ENCODE peak calls at places on chromosomes 5 and 9, in five cellular contexts. N, Y, W, U and O are unnamed samples.

GRCh38 chr5:111937091-111937490 is 180.1 kb upstream of the NREP start:
- DNase-seq in U (no peak), N (no peak), Y (no peak), W (no peak), O (no peak)

GRCh38 chr5:124737651-124738050 is 8.8 kb downstream of the ZNF608 start:
- DNase-seq in N (no peak), W (no peak), U (no peak), Y (no peak), O (no peak)

GRCh38 chr9:126376311-126376902 is 49.8 kb downstream of the MVB12B start:
- DNase-seq in U (no peak), Y (no peak), W (no peak), N (peak), O (no peak)

GRCh38 chr9:17578911-17579793 is at the start of gene SH3GL2:
- DNase-seq in W (peak), Y (peak), U (peak), N (peak), O (no peak)

GRCh38 chr9:127158995-127159801 is 36.8 kb upstream of the ANGPTL2 start:
- DNase-seq in N (peak), W (peak), Y (peak), U (peak), O (peak)

GRCh38 chr5:114305402-114306207 is 56.3 kb upstream of the KCNN2 start:
- DNase-seq in Y (peak), N (no peak), U (no peak), W (peak), O (peak)

GRCh38 chr5:5140051-5141010 is at the start of gene ADAMTS16:
- DNase-seq in Y (peak), W (no peak), N (no peak), U (no peak), O (no peak)

GRCh38 chr9:95780121-95780520 is 95.4 kb upstream of the ERCC6L2 start:
- DNase-seq in U (no peak), N (no peak), W (no peak), Y (no peak), O (no peak)

GRCh38 chr9:89949116-89949515 is 344.3 kb downstream of the GADD45G start:
- DNase-seq in W (no peak), Y (no peak), U (no peak), N (no peak), O (no peak)

GRCh38 chr9:94941211-94941875 is 214.8 kb downstream of the AOPEP start:
- DNase-seq in U (no peak), N (peak), Y (no peak), W (no peak), O (no peak)

GRCh38 chr5:34923694-34924461 is 5.5 kb upstream of the DNAJC21 start:
- DNase-seq in Y (no peak), N (no peak), U (no peak), W (peak), O (peak)

GRCh38 chr5:135034186-135034962 is at the start of gene PITX1:
- DNase-seq in N (peak), Y (peak), W (peak), U (peak), O (peak)

GRCh38 chr5:36950586-36951457 is 74.3 kb downstream of the NIPBL start:
- DNase-seq in W (no peak), U (no peak), N (no peak), Y (no peak), O (no peak)

GRCh38 chr5:103260951-103261350 is 2.4 kb downstream of the MACIR start:
- DNase-seq in U (no peak), N (no peak), Y (no peak), W (no peak), O (no peak)

GRCh38 chr9:10873999-10874398 is 261.2 kb upstream of the PTPRD start:
- DNase-seq in W (no peak), U (no peak), N (no peak), Y (no peak), O (no peak)

GRCh38 chr5:105659396-105659795 is 2011.3 kb downstream of the EFNA5 start:
- DNase-seq in W (no peak), Y (no peak), U (no peak), N (no peak), O (no peak)

GRCh38 chr9:27535701-27536118 is 6.1 kb upstream of the MOB3B start:
- DNase-seq in W (no peak), Y (peak), U (no peak), N (no peak), O (no peak)

GRCh38 chr5:74631088-74631960 is 9.2 kb downstream of the ENC1 start:
- DNase-seq in W (peak), U (no peak), Y (no peak), N (no peak), O (no peak)

GRCh38 chr9:137878146-137878941 is 762 bp downstream of the CACNA1B start:
- DNase-seq in N (no peak), Y (peak), W (no peak), U (no peak), O (no peak)

GRCh38 chr5:113163328-113163727 is 186.7 kb downstream of the DCP2 start:
- DNase-seq in U (no peak), Y (no peak), W (peak), N (no peak), O (no peak)

GRCh38 chr9:5326893-5327548 is 12.7 kb downstream of the RLN1 start:
- DNase-seq in N (no peak), U (no peak), W (no peak), Y (peak), O (no peak)

GRCh38 chr9:128124873-128125574 is 2.5 kb downstream of the PTGES2 start:
- DNase-seq in W (peak), U (no peak), Y (peak), N (peak), O (peak)

GRCh38 chr9:81264516-81264915 is 424.8 kb downstream of the TLE1 start:
- DNase-seq in Y (no peak), W (no peak), U (no peak), N (no peak), O (no peak)

GRCh38 chr5:8683528-8683927 is 814.6 kb downstream of the MTRR start:
- DNase-seq in U (no peak), W (peak), Y (no peak), N (no peak), O (no peak)

GRCh38 chr5:173743641-173744343 is 127.3 kb upstream of the BOD1 start:
- DNase-seq in U (no peak), W (no peak), N (no peak), Y (no peak), O (no peak)

GRCh38 chr9:78118742-78119473 is 87.3 kb upstream of the GNAQ start:
- DNase-seq in Y (no peak), W (peak), U (no peak), N (no peak), O (no peak)

GRCh38 chr9:94178927-94179326 is 80.2 kb upstream of the ZNF169 start:
- DNase-seq in W (no peak), Y (no peak), N (no peak), U (no peak), O (no peak)

GRCh38 chr5:118791986-118792734 is 196.2 kb downstream of the DTWD2 start:
- DNase-seq in Y (peak), W (peak), N (no peak), U (no peak), O (peak)

GRCh38 chr9:124264812-124265211 is 7.1 kb downstream of the NEK6 start:
- DNase-seq in U (no peak), Y (no peak), W (peak), N (peak), O (no peak)

GRCh38 chr5:141597394-141597793 is 21.4 kb downstream of the DIAPH1 start:
- DNase-seq in Y (no peak), N (no peak), U (no peak), W (no peak), O (no peak)

GRCh38 chr9:76271755-76272154 is 122.5 kb downstream of the RFK start:
- DNase-seq in W (no peak), U (no peak), Y (no peak), N (no peak), O (no peak)

GRCh38 chr9:124514125-124514524 is 6.9 kb upstream of the NR5A1 start:
- DNase-seq in U (no peak), W (no peak), N (no peak), Y (no peak), O (no peak)

GRCh38 chr5:67003906-67004729 is 192.5 kb downstream of the CD180 start:
- DNase-seq in N (peak), W (peak), Y (peak), U (peak), O (peak)

GRCh38 chr9:134035041-134036039 is 10.1 kb downstream of the BRD3OS start:
- DNase-seq in Y (no peak), W (no peak), U (no peak), N (no peak), O (no peak)

GRCh38 chr9:91181541-91181940 is 180.2 kb downstream of the AUH start:
- DNase-seq in N (no peak), W (no peak), Y (no peak), U (peak), O (no peak)

DNA sequence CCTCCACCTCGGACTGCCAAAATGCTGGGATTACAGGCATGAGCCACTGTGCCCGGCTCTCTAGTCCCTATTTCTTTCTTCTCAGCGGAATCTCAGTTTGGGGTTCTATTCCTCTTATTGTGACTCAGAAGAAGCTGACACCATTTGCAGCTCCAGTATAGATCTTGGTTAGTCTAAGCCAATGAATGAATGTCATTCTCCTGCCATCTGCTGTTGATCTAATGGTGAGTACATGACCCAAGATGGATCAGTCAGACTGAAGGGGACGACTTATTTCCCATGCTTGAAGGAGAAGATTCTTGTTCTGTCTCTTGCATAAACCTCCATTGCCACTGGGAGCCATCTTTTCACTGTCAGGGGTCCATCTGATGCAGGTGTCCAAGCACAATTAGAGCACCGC is 76.0 kb upstream of the KLF9 start:
- DNase-seq in Y (no peak), W (peak), N (no peak), U (no peak), O (no peak)
- TF ChIP-seq CTCF in Y (no peak), W (no peak), N (no peak), U (no peak), O (no peak)

GRCh38 chr5:1513326-1514026 is 10.3 kb downstream of the LPCAT1 start:
- DNase-seq in W (no peak), U (peak), Y (peak), N (peak), O (no peak)

GRCh38 chr5:1511037-1511436 is 12.7 kb downstream of the LPCAT1 start:
- DNase-seq in N (peak), Y (peak), U (peak), W (no peak), O (no peak)

GRCh38 chr5:1512541-1513291 is 11.0 kb downstream of the LPCAT1 start:
- DNase-seq in U (peak), Y (peak), W (no peak), N (peak), O (no peak)

GRCh38 chr5:1510631-1511030 is 13.1 kb downstream of the LPCAT1 start:
- DNase-seq in N (peak), U (peak), Y (no peak), W (no peak), O (no peak)

GRCh38 chr5:1511651-1512540 is 11.9 kb downstream of the LPCAT1 start:
- DNase-seq in N (peak), U (peak), W (peak), Y (peak), O (no peak)
- TF ChIP-seq CTCF in N (no peak), U (no peak), W (peak), Y (peak), O (no peak)

GRCh38 chr5:95985249-95985648 is 23.6 kb upstream of the ELL2 start:
- DNase-seq in W (no peak), U (no peak), N (no peak), Y (no peak), O (no peak)
- TF ChIP-seq CTCF in W (no peak), U (no peak), N (no peak), Y (peak), O (no peak)

GRCh38 chr9:131636593-131636992 is 91.3 kb downstream of the PRRT1B start:
- DNase-seq in Y (no peak), U (no peak), W (no peak), N (no peak), O (no peak)

GRCh38 chr9:131635912-131636311 is 90.6 kb downstream of the PRRT1B start:
- DNase-seq in N (no peak), U (no peak), Y (no peak), W (no peak), O (no peak)

GRCh38 chr9:131633491-131634031 is 88.2 kb downstream of the PRRT1B start:
- DNase-seq in N (no peak), W (peak), Y (no peak), U (no peak), O (no peak)

GRCh38 chr9:131631254-131631653 is 85.9 kb downstream of the PRRT1B start:
- DNase-seq in W (no peak), Y (no peak), U (no peak), N (no peak), O (no peak)

DNA sequence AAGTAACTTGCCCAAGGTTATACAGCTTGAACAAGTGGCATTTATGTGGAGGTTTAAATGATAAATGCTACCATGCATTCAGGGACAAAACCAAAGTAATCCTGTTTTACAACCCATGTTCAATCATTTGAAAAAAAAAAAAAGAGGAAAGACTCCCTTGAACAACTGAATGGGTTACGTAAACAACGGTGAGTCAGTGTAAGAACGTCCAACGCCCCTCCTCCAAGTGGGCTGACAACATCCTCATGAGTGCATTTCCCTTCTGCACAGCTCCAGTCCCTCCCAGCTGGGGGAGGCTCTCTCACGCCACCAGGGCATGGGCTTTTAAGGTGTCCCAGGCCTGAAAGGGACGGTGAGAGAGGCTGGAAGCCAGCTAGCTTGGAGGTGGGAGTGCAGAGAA is 90.0 kb downstream of the PRRT1B start:
- DNase-seq in U (peak), N (peak), W (peak), Y (peak), O (peak)
- TF ChIP-seq CTCF in U (peak), N (no peak), W (no peak), Y (no peak), O (no peak)

DNA sequence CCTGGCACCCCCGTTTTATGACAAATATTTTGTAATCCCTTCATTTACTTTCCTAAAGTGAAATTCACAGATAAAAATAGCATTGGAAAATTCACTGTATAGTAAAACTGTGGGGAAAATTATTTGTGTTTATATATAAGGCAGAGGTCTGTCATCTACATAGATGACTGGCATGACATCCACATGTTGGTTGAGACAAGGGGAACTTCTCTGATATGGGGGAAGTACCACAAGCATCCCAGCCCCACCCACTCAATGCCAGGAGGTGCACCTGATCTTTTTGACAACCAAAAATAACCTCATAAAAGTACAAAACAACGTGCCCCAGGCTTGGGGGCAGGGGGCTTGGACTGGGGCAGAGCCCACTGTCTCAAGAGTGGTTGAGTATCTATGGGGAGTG is 6.3 kb upstream of the TDRD7 start:
- DNase-seq in W (no peak), Y (no peak), N (no peak), U (no peak), O (no peak)
- TF ChIP-seq CTCF in W (no peak), Y (no peak), N (no peak), U (no peak), O (no peak)

GRCh38 chr9:15485836-15486678 is 24.7 kb downstream of the PSIP1 start:
- DNase-seq in U (no peak), Y (no peak), W (peak), N (no peak), O (no peak)
- TF ChIP-seq CTCF in U (peak), Y (peak), W (peak), N (peak), O (peak)